ENCODE peak calls at places on chromosome 22, in eight cellular contexts. L, B, S, N, H, C, Q and R are unnamed samples.

GRCh38 chr22:36741204-36741793 is 34.6 kb downstream of the IFT27 start:
- DNase-seq in L (peak), B (no peak), S (no peak), N (peak), H (no peak), C (peak), Q (no peak), R (no peak)

GRCh38 chr22:38050720-38051119 is 6.5 kb upstream of the PICK1 start:
- DNase-seq in L (no peak), B (no peak), S (no peak), N (no peak), H (no peak), C (no peak), Q (no peak), R (no peak)

GRCh38 chr22:16783930-16784354 is 41.3 kb downstream of the XKR3 start:
- DNase-seq in L (peak), B (no peak), S (no peak), N (no peak), H (no peak), C (no peak), Q (no peak), R (no peak)

GRCh38 chr22:23183107-23183698 is 2.9 kb downstream of the BCR start:
- DNase-seq in L (peak), B (peak), S (peak), N (peak), H (peak), C (no peak), Q (no peak), R (no peak)

GRCh38 chr22:19879248-19879575 is 24.5 kb upstream of the GNB1L start:
- DNase-seq in L (peak), B (no peak), S (no peak), N (peak), H (no peak), C (no peak), Q (no peak), R (peak)

GRCh38 chr22:42757475-42757874 is 36.8 kb upstream of the A4GALT start:
- DNase-seq in L (peak), B (no peak), S (no peak), N (no peak), H (no peak), C (no peak), Q (no peak), R (no peak)

GRCh38 chr22:45290410-45290936 is 5.7 kb downstream of the UPK3A start:
- DNase-seq in L (peak), B (no peak), S (peak), N (peak), H (peak), C (no peak), Q (no peak), R (no peak)

GRCh38 chr22:29382575-29383328 is 5.6 kb downstream of the AP1B1 start:
- DNase-seq in L (peak), B (no peak), S (peak), N (peak), H (peak), C (no peak), Q (no peak), R (no peak)

GRCh38 chr22:37335819-37336199 is 53.5 kb downstream of the CYTH4 start:
- DNase-seq in L (no peak), B (no peak), S (no peak), N (no peak), H (no peak), C (no peak), Q (no peak), R (no peak)

GRCh38 chr22:26318975-26319374 is 110.1 kb upstream of the ASPHD2 start:
- DNase-seq in L (peak), B (no peak), S (no peak), N (no peak), H (no peak), C (no peak), Q (no peak), R (no peak)

GRCh38 chr22:19708323-19709011 is 5.8 kb upstream of the SEPTIN5 start:
- DNase-seq in L (no peak), B (no peak), S (no peak), N (no peak), H (no peak), C (no peak), Q (no peak), R (no peak)

GRCh38 chr22:39348909-39349505 is 784 bp upstream of the SYNGR1 start:
- DNase-seq in L (no peak), B (no peak), S (no peak), N (peak), H (peak), C (no peak), Q (no peak), R (peak)

GRCh38 chr22:32754413-32755041 is 47.0 kb upstream of the TIMP3 start:
- DNase-seq in L (peak), B (peak), S (no peak), N (peak), H (peak), C (no peak), Q (no peak), R (peak)

GRCh38 chr22:37904572-37905533 is 1.2 kb upstream of the MICALL1 start:
- DNase-seq in L (peak), B (no peak), S (peak), N (peak), H (peak), C (no peak), Q (no peak), R (peak)

GRCh38 chr22:42792453-42792908 is 64.6 kb downstream of the ARFGAP3 start:
- DNase-seq in L (no peak), B (no peak), S (no peak), N (no peak), H (no peak), C (no peak), Q (no peak), R (no peak)

GRCh38 chr22:20238567-20239062 is 29.5 kb downstream of the RTN4R start:
- DNase-seq in L (peak), B (peak), S (no peak), N (peak), H (peak), C (no peak), Q (peak), R (peak)

GRCh38 chr22:30804626-30805025 is 110.0 kb downstream of the OSBP2 start:
- DNase-seq in L (peak), B (no peak), S (no peak), N (no peak), H (no peak), C (no peak), Q (no peak), R (no peak)

GRCh38 chr22:48372395-48372794 is 1455.3 kb downstream of the BRD1 start:
- DNase-seq in L (no peak), B (no peak), S (no peak), N (peak), H (no peak), C (no peak), Q (no peak), R (no peak)

GRCh38 chr22:22084089-22084711 is 101.6 kb upstream of the TOP3B start:
- DNase-seq in L (no peak), B (no peak), S (no peak), N (no peak), H (no peak), C (no peak), Q (no peak), R (no peak)

GRCh38 chr22:17777005-17777716 is 2.9 kb upstream of the BID start:
- DNase-seq in L (no peak), B (peak), S (no peak), N (peak), H (peak), C (no peak), Q (peak), R (no peak)

GRCh38 chr22:27583930-27584329 is 217.6 kb downstream of the MN1 start:
- DNase-seq in L (no peak), B (no peak), S (no peak), N (no peak), H (no peak), C (no peak), Q (no peak), R (no peak)

GRCh38 chr22:27985323-27986275 is 66.5 kb upstream of the PITPNB start:
- DNase-seq in L (no peak), B (no peak), S (no peak), N (peak), H (no peak), C (no peak), Q (no peak), R (no peak)

GRCh38 chr22:49763138-49763537 is 64.5 kb downstream of the BRD1 start:
- DNase-seq in L (no peak), B (no peak), S (no peak), N (peak), H (peak), C (peak), Q (no peak), R (no peak)

GRCh38 chr22:27749597-27750225 is 51.8 kb downstream of the MN1 start:
- DNase-seq in L (peak), B (no peak), S (peak), N (no peak), H (no peak), C (no peak), Q (no peak), R (no peak)